ENCODE peak calls at places on chromosome 5, in nine cellular contexts. S is neuronal stem cell, Z is astrocyte, R is tibial artery, F is tibial nerve, L is A673, J is right atrium auricular region, C is GM23338, B is mesenchymal stem cell. A is an unnamed sample. For H3K27me3, the result is how much of the 10 kb centered on the place peaks cover.

GRCh38 chr5:88555658-88556057 is 287.0 kb upstream of the TMEM161B start:
- DNase-seq in S (peak), Z (peak), R (no peak), F (no peak), L (peak), J (no peak), C (peak), B (no peak), A (no peak)

GRCh38 chr5:510521-510920 is 13.7 kb downstream of the SLC9A3 start:
- DNase-seq in S (no peak), Z (no peak), R (no peak), F (no peak), L (no peak), J (no peak), C (no peak), B (no peak), A (no peak)

GRCh38 chr5:132483101-132483500 is 7.5 kb downstream of the IRF1 start:
- DNase-seq in S (no peak), Z (no peak), R (peak), F (no peak), L (no peak), J (no peak), C (no peak), B (no peak), A (no peak)

GRCh38 chr5:109083937-109084336 is 325.8 kb downstream of the PJA2 start:
- DNase-seq in S (no peak), Z (no peak), R (no peak), F (no peak), L (no peak), J (no peak), C (no peak), B (no peak), A (no peak)

GRCh38 chr5:133870661-133871060 is 97.8 kb downstream of the C5orf15 start:
- DNase-seq in S (no peak), Z (peak), R (no peak), F (no peak), L (peak), J (no peak), C (no peak), B (peak), A (no peak)

GRCh38 chr5:109329296-109330252 is 80.2 kb downstream of the PJA2 start:
- DNase-seq in S (no peak), Z (peak), R (no peak), F (no peak), L (no peak), J (no peak), C (no peak), B (peak), A (no peak)

GRCh38 chr5:178940569-178941360 is at the start of gene ZNF454:
- DNase-seq in S (peak), Z (peak), R (peak), F (peak), L (peak), J (peak), C (peak), B (no peak), A (peak)

GRCh38 chr5:172345886-172346285 is 62.3 kb upstream of the UBTD2 start:
- DNase-seq in S (no peak), Z (no peak), R (no peak), F (no peak), L (no peak), J (no peak), C (no peak), B (no peak), A (no peak)

GRCh38 chr5:36214434-36214833 is 27.3 kb downstream of the NADK2 start:
- DNase-seq in S (no peak), Z (no peak), R (no peak), F (no peak), L (no peak), J (no peak), C (peak), B (no peak), A (no peak)

GRCh38 chr5:87400305-87400899 is 12.3 kb downstream of the CCNH start:
- DNase-seq in S (no peak), Z (peak), R (no peak), F (no peak), L (peak), J (no peak), C (peak), B (peak), A (no peak)

GRCh38 chr5:114449836-114450515 is 88.1 kb downstream of the KCNN2 start:
- DNase-seq in S (peak), Z (peak), R (peak), F (peak), L (peak), J (peak), C (peak), B (peak), A (no peak)

GRCh38 chr5:153153086-153153485 is 337.4 kb upstream of the GRIA1 start:
- DNase-seq in S (no peak), Z (peak), R (no peak), F (no peak), L (peak), J (no peak), C (no peak), B (peak), A (no peak)

GRCh38 chr5:95924720-95925119 is 36.9 kb downstream of the ELL2 start:
- DNase-seq in S (no peak), Z (no peak), R (no peak), F (no peak), L (no peak), J (no peak), C (no peak), B (peak), A (no peak)

GRCh38 chr5:41773799-41774198 is 96.4 kb downstream of the OXCT1 start:
- DNase-seq in S (no peak), Z (no peak), R (no peak), F (no peak), L (no peak), J (no peak), C (no peak), B (no peak), A (no peak)

GRCh38 chr5:173452098-173452497 is 123.9 kb upstream of the STC2 start:
- DNase-seq in S (no peak), Z (no peak), R (peak), F (peak), L (no peak), J (peak), C (no peak), B (peak), A (no peak)

GRCh38 chr5:114101153-114101552 is 260.7 kb upstream of the KCNN2 start:
- DNase-seq in S (no peak), Z (peak), R (no peak), F (no peak), L (peak), J (no peak), C (peak), B (peak), A (no peak)

GRCh38 chr5:142915840-142916424 is 145.8 kb downstream of the ARHGAP26 start:
- DNase-seq in S (peak), Z (no peak), R (no peak), F (no peak), L (peak), J (no peak), C (peak), B (peak), A (no peak)
- H3K27ac ChIP-seq in S (no peak), Z (no peak), R (no peak), F (no peak), L (no peak), J (no peak), C (no peak), B (no peak), A (no peak)

GRCh38 chr5:141478321-141478945 is 2.7 kb downstream of the PCDHGC3 start:
- DNase-seq in S (no peak), Z (peak), R (no peak), F (no peak), L (no peak), J (no peak), C (peak), B (no peak), A (no peak)
- H3K27me3 ChIP-seq in S (under half), Z (under half), R (under half), F (under half), L (under half), J (under half), C (under half), B (under half), A (under half)

DNA sequence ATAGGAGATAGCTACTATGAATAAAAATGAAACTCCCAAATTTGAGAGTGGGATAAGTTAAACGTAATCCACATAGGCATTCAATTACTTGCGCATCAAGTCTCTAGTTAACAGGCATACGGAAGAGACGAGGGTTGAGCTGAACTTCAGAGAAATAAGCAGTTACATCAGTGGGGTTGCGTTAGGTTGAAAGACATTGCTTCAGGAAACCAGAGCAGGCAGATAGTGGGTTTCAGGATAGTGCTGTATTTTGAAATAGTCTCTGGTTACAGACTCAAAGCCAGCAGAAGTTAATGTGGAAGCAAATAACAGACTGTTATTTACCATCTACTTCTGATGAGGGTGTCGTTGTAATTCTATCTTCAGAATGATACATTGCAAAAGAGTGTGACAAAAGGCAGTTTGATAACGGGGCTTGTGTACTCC is 533.4 kb downstream of the PDE4D start:
- DNase-seq in S (no peak), Z (no peak), R (no peak), F (no peak), L (no peak), J (no peak), C (peak), B (peak), A (no peak)
- H3K27ac ChIP-seq in S (no peak), Z (no peak), R (no peak), F (no peak), L (no peak), J (peak), C (no peak), B (no peak), A (no peak)

GRCh38 chr5:176793343-176793699 is 17.0 kb upstream of the UNC5A start:
- DNase-seq in S (no peak), Z (no peak), R (no peak), F (no peak), L (no peak), J (no peak), C (peak), B (no peak), A (no peak)

GRCh38 chr5:176789873-176790615 is 20.3 kb upstream of the UNC5A start:
- DNase-seq in S (no peak), Z (no peak), R (no peak), F (no peak), L (no peak), J (no peak), C (no peak), B (no peak), A (no peak)

GRCh38 chr5:176792584-176793342 is 17.6 kb upstream of the UNC5A start:
- DNase-seq in S (no peak), Z (no peak), R (no peak), F (no peak), L (no peak), J (no peak), C (no peak), B (no peak), A (no peak)

GRCh38 chr5:176788931-176789872 is 21.2 kb upstream of the UNC5A start:
- DNase-seq in S (no peak), Z (no peak), R (no peak), F (no peak), L (no peak), J (no peak), C (no peak), B (no peak), A (no peak)

GRCh38 chr5:176790921-176791320 is 19.4 kb upstream of the UNC5A start:
- DNase-seq in S (no peak), Z (no peak), R (no peak), F (no peak), L (no peak), J (no peak), C (no peak), B (no peak), A (no peak)
- H3K27me3 ChIP-seq in S (under half), Z (half or more), R (half or more), F (under half), L (under half), J (under half), C (under half), B (under half), A (under half)

DNA sequence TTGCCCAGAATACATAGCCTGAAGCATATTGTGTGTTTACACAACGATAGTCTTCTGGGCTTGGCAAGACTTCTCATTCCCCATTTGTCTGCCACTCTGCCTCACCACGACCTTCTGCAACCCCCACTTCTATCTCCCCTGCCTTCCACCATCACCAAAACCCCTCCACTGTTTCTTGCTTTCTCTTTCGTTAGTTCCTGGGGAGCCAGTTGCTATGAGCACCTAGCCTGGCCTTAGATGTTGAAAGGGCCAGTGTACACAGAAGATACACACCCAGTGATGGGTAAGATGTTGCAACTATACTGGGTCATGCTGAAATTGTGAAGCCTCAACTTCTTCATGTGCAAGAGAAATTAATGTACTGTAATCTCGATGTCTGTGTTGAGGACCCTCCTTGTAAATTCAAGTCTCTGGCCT is 961 bp upstream of the RNF145 start:
- DNase-seq in S (no peak), Z (no peak), R (no peak), F (no peak), L (peak), J (no peak), C (no peak), B (no peak), A (no peak)
- H3K27ac ChIP-seq in S (no peak), Z (no peak), R (no peak), F (no peak), L (peak), J (no peak), C (no peak), B (no peak), A (no peak)

DNA sequence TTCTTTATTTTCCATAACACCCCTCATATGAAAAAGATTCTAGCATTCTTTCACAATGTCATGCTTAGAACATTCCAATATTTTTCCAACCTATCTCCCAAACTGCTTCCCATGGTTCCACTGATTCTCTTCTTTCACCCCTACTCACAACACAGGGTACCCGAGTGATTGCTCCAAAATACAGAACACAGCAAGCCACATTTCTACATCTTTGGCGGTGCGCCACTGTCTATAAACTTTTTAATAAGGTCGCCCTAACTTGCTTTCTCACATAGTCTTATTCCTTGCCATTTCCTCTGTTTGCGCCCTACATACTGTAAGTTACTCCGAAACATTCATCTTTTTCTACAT is 517.1 kb downstream of the RAB3C start:
- DNase-seq in S (no peak), Z (no peak), R (no peak), F (no peak), L (no peak), J (no peak), C (no peak), B (no peak), A (no peak)
- H3K27me3 ChIP-seq in S (under half), Z (under half), R (under half), F (under half), L (under half), J (under half), C (under half), B (under half), A (under half)

DNA sequence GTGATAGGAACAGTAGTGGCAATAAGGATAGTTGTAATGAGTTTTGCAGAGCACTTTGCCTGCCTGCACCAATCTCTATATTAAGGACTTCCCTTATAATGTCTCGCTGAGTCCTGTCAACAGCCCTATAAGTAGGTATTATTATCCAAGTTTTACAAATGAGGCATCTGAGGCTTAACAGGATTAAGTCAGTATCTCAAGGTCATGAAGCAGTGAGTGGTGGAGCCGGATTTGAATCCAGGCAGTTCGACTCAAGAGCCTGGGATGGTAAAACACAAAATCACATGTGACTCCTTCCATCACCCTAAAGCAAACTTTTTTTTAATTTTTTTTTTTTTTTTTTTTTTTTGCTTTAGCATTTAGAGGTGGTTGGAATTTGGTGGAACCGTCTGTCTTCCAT is 59.0 kb upstream of the RARS1 start:
- DNase-seq in S (no peak), Z (no peak), R (no peak), F (no peak), L (peak), J (no peak), C (no peak), B (no peak), A (no peak)
- H3K27ac ChIP-seq in S (no peak), Z (no peak), R (no peak), F (no peak), L (no peak), J (no peak), C (no peak), B (no peak), A (no peak)

A was measured in vagina.